ENCODE peak calls at places on chromosomes 13 and 19, in eight cellular contexts. Y, R, H, X, Z, U, V and G are unnamed samples.

GRCh38 chr19:2150794-2151338 is 500 bp downstream of the AP3D1 start:
- DNase-seq in Y (peak), R (no peak), H (no peak), X (peak), Z (no peak), U (no peak), V (no peak), G (no peak)

GRCh38 chr19:48752511-48753365 is at the start of gene FUT1:
- DNase-seq in Y (peak), R (peak), H (peak), X (peak), Z (peak), U (no peak), V (peak), G (no peak)

GRCh38 chr13:53010374-53011105 is 18.1 kb upstream of the OLFM4 start:
- DNase-seq in Y (no peak), R (no peak), H (peak), X (no peak), Z (peak), U (no peak), V (no peak), G (no peak)

GRCh38 chr19:39546599-39546998 is 6.6 kb upstream of the EID2 start:
- DNase-seq in Y (no peak), R (no peak), H (no peak), X (no peak), Z (peak), U (no peak), V (no peak), G (no peak)

GRCh38 chr19:15315101-15315500 is 17.2 kb downstream of the BRD4 start:
- DNase-seq in Y (no peak), R (no peak), H (no peak), X (no peak), Z (no peak), U (no peak), V (no peak), G (no peak)

GRCh38 chr19:8811315-8812172 is 20.6 kb downstream of the ZNF558 start:
- DNase-seq in Y (no peak), R (no peak), H (no peak), X (no peak), Z (peak), U (no peak), V (no peak), G (no peak)

GRCh38 chr19:2554856-2555255 is 78.9 kb downstream of the GADD45B start:
- DNase-seq in Y (no peak), R (no peak), H (no peak), X (no peak), Z (peak), U (no peak), V (no peak), G (no peak)

GRCh38 chr19:57512845-57513244 is 13.1 kb downstream of the ZNF773 start:
- DNase-seq in Y (no peak), R (no peak), H (no peak), X (no peak), Z (peak), U (no peak), V (no peak), G (no peak)

GRCh38 chr19:3725640-3726310 is 17.6 kb downstream of the TJP3 start:
- DNase-seq in Y (no peak), R (no peak), H (no peak), X (peak), Z (peak), U (no peak), V (no peak), G (no peak)

GRCh38 chr13:112558696-112559418 is 29.1 kb downstream of the TUBGCP3 start:
- DNase-seq in Y (no peak), R (no peak), H (no peak), X (no peak), Z (no peak), U (no peak), V (no peak), G (no peak)

GRCh38 chr13:27524981-27525975 is 74.9 kb upstream of the MTIF3 start:
- DNase-seq in Y (no peak), R (no peak), H (peak), X (no peak), Z (no peak), U (no peak), V (no peak), G (no peak)

GRCh38 chr13:86318424-86318823 is 519.2 kb upstream of the SLITRK6 start:
- DNase-seq in Y (no peak), R (no peak), H (no peak), X (no peak), Z (no peak), U (no peak), V (no peak), G (no peak)

GRCh38 chr19:829129-829758 is 1.6 kb downstream of the AZU1 start:
- DNase-seq in Y (no peak), R (no peak), H (no peak), X (no peak), Z (no peak), U (no peak), V (no peak), G (no peak)

GRCh38 chr13:35365885-35366284 is 110.6 kb downstream of the MAB21L1 start:
- DNase-seq in Y (no peak), R (no peak), H (no peak), X (no peak), Z (no peak), U (no peak), V (no peak), G (no peak)

GRCh38 chr13:106533101-106533939 is 2.1 kb downstream of the EFNB2 start:
- DNase-seq in Y (no peak), R (peak), H (peak), X (peak), Z (peak), U (peak), V (peak), G (peak)

GRCh38 chr19:13058951-13059660 is 43.6 kb downstream of the LYL1 start:
- DNase-seq in Y (no peak), R (no peak), H (no peak), X (no peak), Z (no peak), U (no peak), V (no peak), G (no peak)

GRCh38 chr19:42197375-42197817 is 20.1 kb downstream of the DEDD2 start:
- DNase-seq in Y (no peak), R (no peak), H (no peak), X (no peak), Z (no peak), U (no peak), V (no peak), G (no peak)

GRCh38 chr19:15836595-15837398 is 21.3 kb upstream of the OR10H1 start:
- DNase-seq in Y (peak), R (peak), H (peak), X (no peak), Z (peak), U (peak), V (peak), G (peak)

GRCh38 chr19:34505321-34506025 is 23.9 kb downstream of the WTIP start:
- DNase-seq in Y (no peak), R (no peak), H (no peak), X (peak), Z (no peak), U (no peak), V (no peak), G (no peak)

GRCh38 chr13:29808264-29808663 is 42.2 kb downstream of the UBL3 start:
- DNase-seq in Y (no peak), R (no peak), H (no peak), X (no peak), Z (no peak), U (no peak), V (no peak), G (no peak)

GRCh38 chr13:75550159-75550567 is 572 bp downstream of the UCHL3 start:
- DNase-seq in Y (peak), R (peak), H (peak), X (no peak), Z (peak), U (no peak), V (peak), G (peak)

GRCh38 chr13:34657716-34658115 is 284.4 kb upstream of the NBEA start:
- DNase-seq in Y (no peak), R (no peak), H (no peak), X (no peak), Z (peak), U (no peak), V (no peak), G (no peak)

GRCh38 chr19:18520848-18521691 is 800 bp downstream of the ELL start:
- DNase-seq in Y (peak), R (no peak), H (no peak), X (peak), Z (peak), U (no peak), V (no peak), G (no peak)

GRCh38 chr13:46295531-46296464 is 84.1 kb downstream of the LRRC63 start:
- DNase-seq in Y (peak), R (no peak), H (no peak), X (no peak), Z (peak), U (peak), V (no peak), G (no peak)

GRCh38 chr13:110306960-110307696 is at the start of the genes COL4A1 and COL4A2:
- DNase-seq in Y (no peak), R (no peak), H (no peak), X (no peak), Z (peak), U (peak), V (peak), G (no peak)

GRCh38 chr13:46149272-46150133 is 32.5 kb downstream of the LCP1 start:
- DNase-seq in Y (peak), R (no peak), H (no peak), X (no peak), Z (peak), U (no peak), V (no peak), G (no peak)

GRCh38 chr19:5086725-5087439 is 118.0 kb downstream of the KDM4B start:
- DNase-seq in Y (no peak), R (no peak), H (peak), X (peak), Z (no peak), U (no peak), V (no peak), G (no peak)

GRCh38 chr19:49676136-49676689 is 858 bp upstream of the PRMT1 start:
- DNase-seq in Y (peak), R (no peak), H (peak), X (no peak), Z (peak), U (no peak), V (peak), G (peak)

GRCh38 chr19:5166262-5166661 is 174.3 kb downstream of the PTPRS start:
- DNase-seq in Y (no peak), R (no peak), H (no peak), X (no peak), Z (peak), U (no peak), V (no peak), G (no peak)

GRCh38 chr19:10553943-10554381 is 10.3 kb downstream of the ATG4D start:
- DNase-seq in Y (peak), R (no peak), H (no peak), X (no peak), Z (no peak), U (no peak), V (no peak), G (no peak)

GRCh38 chr13:61036715-61037114 is 378.9 kb downstream of the PCDH20 start:
- DNase-seq in Y (no peak), R (no peak), H (no peak), X (no peak), Z (no peak), U (no peak), V (no peak), G (no peak)

GRCh38 chr13:95226932-95227718 is 74.1 kb downstream of the ABCC4 start:
- DNase-seq in Y (no peak), R (no peak), H (no peak), X (no peak), Z (no peak), U (no peak), V (no peak), G (no peak)

GRCh38 chr13:78317030-78317429 is 286.3 kb downstream of the POU4F1 start:
- DNase-seq in Y (no peak), R (no peak), H (peak), X (no peak), Z (peak), U (no peak), V (no peak), G (no peak)

GRCh38 chr19:13633109-13633508 is 126.8 kb upstream of the CACNA1A start:
- DNase-seq in Y (no peak), R (no peak), H (peak), X (no peak), Z (no peak), U (peak), V (peak), G (peak)